ENCODE peak calls at places on chromosome 15, in eight cellular contexts. Y is mesendoderm; C is fibroblast of mammary gland; I is NCI-H1105 treated with DMSO at 0.1 percent for 48 hours; M is T-helper 9 cell; D is DMS153; V is HuH-7; N is CD8-positive, alpha-beta T cell. A is an unnamed sample.

GRCh38 chr15:69813881-69814280 is 283.8 kb downstream of the TLE3 start:
- DNase-seq in Y (no peak), C (no peak), I (no peak), M (no peak), D (no peak), V (no peak), N (no peak), A (no peak)

GRCh38 chr15:36970522-36970921 is 129.8 kb downstream of the MEIS2 start:
- DNase-seq in Y (no peak), C (no peak), I (peak), M (no peak), D (peak), V (peak), N (no peak), A (no peak)

GRCh38 chr15:48693474-48693873 is 48.0 kb upstream of the FBN1 start:
- DNase-seq in Y (no peak), C (peak), I (no peak), M (no peak), D (no peak), V (no peak), N (no peak), A (peak)

GRCh38 chr15:65409284-65409631 is 13.5 kb downstream of the IGDCC4 start:
- DNase-seq in Y (no peak), C (peak), I (no peak), M (no peak), D (no peak), V (no peak), N (no peak), A (peak)

GRCh38 chr15:31276596-31277298 is 49.9 kb upstream of the KLF13 start:
- DNase-seq in Y (no peak), C (no peak), I (no peak), M (no peak), D (peak), V (no peak), N (peak), A (no peak)

GRCh38 chr15:78049691-78050440 is 27.6 kb downstream of the TBC1D2B start:
- DNase-seq in Y (no peak), C (peak), I (no peak), M (no peak), D (no peak), V (no peak), N (peak), A (no peak)

GRCh38 chr15:76393614-76394013 is 57.0 kb downstream of the ISL2 start:
- DNase-seq in Y (peak), C (peak), I (peak), M (no peak), D (no peak), V (no peak), N (no peak), A (no peak)

GRCh38 chr15:72846027-72846426 is 62.5 kb upstream of the ADPGK start:
- DNase-seq in Y (no peak), C (peak), I (no peak), M (no peak), D (no peak), V (no peak), N (no peak), A (no peak)

GRCh38 chr15:81945014-81945615 is 100.7 kb downstream of the MEX3B start:
- DNase-seq in Y (peak), C (no peak), I (no peak), M (no peak), D (no peak), V (no peak), N (no peak), A (no peak)

GRCh38 chr15:39131605-39132004 is 449.3 kb upstream of the THBS1 start:
- DNase-seq in Y (no peak), C (peak), I (no peak), M (no peak), D (no peak), V (no peak), N (no peak), A (peak)

GRCh38 chr15:45616901-45617323 is 17.9 kb upstream of the SQOR start:
- DNase-seq in Y (peak), C (peak), I (no peak), M (no peak), D (no peak), V (no peak), N (no peak), A (no peak)

GRCh38 chr15:55515991-55516776 is 8.2 kb upstream of the DNAAF4 start:
- DNase-seq in Y (no peak), C (no peak), I (no peak), M (no peak), D (no peak), V (no peak), N (no peak), A (no peak)

GRCh38 chr15:92954578-92954977 is 54.5 kb downstream of the CHD2 start:
- DNase-seq in Y (peak), C (peak), I (no peak), M (no peak), D (no peak), V (no peak), N (no peak), A (no peak)

GRCh38 chr15:60840306-60840702 is 361.4 kb upstream of the ICE2 start:
- DNase-seq in Y (peak), C (peak), I (no peak), M (no peak), D (peak), V (no peak), N (peak), A (peak)

GRCh38 chr15:39582286-39582976 is 1.6 kb downstream of the THBS1 start:
- DNase-seq in Y (no peak), C (peak), I (no peak), M (no peak), D (no peak), V (no peak), N (no peak), A (no peak)

A was measured in HCEC 1CT.